ENCODE peak calls at places on chromosomes 1 and 21, in eight cellular contexts. Y, E, T, D, H, S, I and K are unnamed samples.

GRCh38 chr1:110438883-110439282 is 12.1 kb upstream of the PROK1 start:
- DNase-seq in Y (no peak), E (no peak), T (no peak), D (no peak), H (no peak), S (no peak), I (no peak), K (no peak)

GRCh38 chr21:38790038-38790437 is 15.7 kb upstream of the ETS2 start:
- DNase-seq in Y (no peak), E (peak), T (no peak), D (no peak), H (no peak), S (no peak), I (no peak), K (no peak)

GRCh38 chr1:44030606-44031050 is 634 bp downstream of the SLC6A9 start:
- DNase-seq in Y (no peak), E (no peak), T (no peak), D (peak), H (peak), S (peak), I (peak), K (peak)

GRCh38 chr1:117164209-117164608 is 42.7 kb upstream of the TRIM45 start:
- DNase-seq in Y (no peak), E (no peak), T (no peak), D (no peak), H (no peak), S (no peak), I (no peak), K (no peak)

GRCh38 chr1:197783510-197783948 is 8.2 kb upstream of the DENND1B start:
- DNase-seq in Y (no peak), E (peak), T (peak), D (no peak), H (no peak), S (no peak), I (no peak), K (no peak)

GRCh38 chr1:11736746-11737639 is 1.1 kb downstream of the AGTRAP start:
- DNase-seq in Y (peak), E (peak), T (peak), D (no peak), H (peak), S (no peak), I (no peak), K (no peak)

GRCh38 chr1:196271212-196271947 is 336.9 kb downstream of the KCNT2 start:
- DNase-seq in Y (no peak), E (no peak), T (no peak), D (no peak), H (no peak), S (no peak), I (no peak), K (no peak)

GRCh38 chr1:154842635-154843034 is 27.4 kb downstream of the KCNN3 start:
- DNase-seq in Y (no peak), E (no peak), T (no peak), D (no peak), H (no peak), S (no peak), I (no peak), K (no peak)

GRCh38 chr1:204417231-204417997 is 5.8 kb upstream of the PPP1R15B start:
- DNase-seq in Y (no peak), E (peak), T (peak), D (no peak), H (no peak), S (no peak), I (peak), K (peak)

GRCh38 chr1:67713071-67713806 is 28.2 kb downstream of the GADD45A start:
- DNase-seq in Y (no peak), E (peak), T (peak), D (no peak), H (no peak), S (no peak), I (no peak), K (peak)

GRCh38 chr1:34715139-34715538 is 39.7 kb upstream of the GJB5 start:
- DNase-seq in Y (no peak), E (no peak), T (no peak), D (no peak), H (no peak), S (no peak), I (no peak), K (no peak)

GRCh38 chr21:38355992-38356781 is 99.4 kb downstream of the KCNJ15 start:
- DNase-seq in Y (peak), E (peak), T (peak), D (peak), H (peak), S (peak), I (peak), K (peak)

GRCh38 chr21:36065497-36066036 is 4.3 kb upstream of the CBR1 start:
- DNase-seq in Y (no peak), E (no peak), T (no peak), D (no peak), H (no peak), S (no peak), I (no peak), K (no peak)

GRCh38 chr1:33055210-33055991 is 18.7 kb upstream of the AK2 start:
- DNase-seq in Y (no peak), E (peak), T (peak), D (peak), H (peak), S (no peak), I (peak), K (peak)

GRCh38 chr1:169217621-169218020 is 111.1 kb downstream of the ATP1B1 start:
- DNase-seq in Y (no peak), E (no peak), T (no peak), D (no peak), H (no peak), S (no peak), I (no peak), K (no peak)

GRCh38 chr1:156882543-156882942 is 11.0 kb upstream of the PEAR1 start:
- DNase-seq in Y (no peak), E (no peak), T (no peak), D (no peak), H (no peak), S (no peak), I (no peak), K (no peak)

GRCh38 chr1:233040494-233040893 is 90.1 kb downstream of the NTPCR start:
- DNase-seq in Y (no peak), E (no peak), T (no peak), D (no peak), H (no peak), S (no peak), I (no peak), K (no peak)

GRCh38 chr1:24965571-24965930 is 35.5 kb upstream of the RUNX3 start:
- DNase-seq in Y (no peak), E (no peak), T (no peak), D (no peak), H (no peak), S (no peak), I (no peak), K (no peak)

GRCh38 chr21:29017639-29018237 is 1.4 kb downstream of the RWDD2B start:
- DNase-seq in Y (no peak), E (no peak), T (no peak), D (no peak), H (no peak), S (no peak), I (no peak), K (no peak)

GRCh38 chr21:42829954-42830353 is 49.4 kb downstream of the WDR4 start:
- DNase-seq in Y (no peak), E (no peak), T (no peak), D (no peak), H (no peak), S (no peak), I (no peak), K (no peak)